ENCODE peak calls at places on chromosome 15, in five cellular contexts. L is Peyer's patch; F is transverse colon; B is stomach; Q is CD8-positive, alpha-beta T cell. M is an unnamed sample. For H3K4me1, the result is how much of the 10 kb centered on the place peaks cover.

GRCh38 chr15:89359471-89360293 is 25.1 kb upstream of the POLG start:
- DNase-seq in F (no peak), B (no peak), L (no peak), Q (no peak), M (no peak)

GRCh38 chr15:30956216-30956803 is 35.1 kb downstream of the MTMR10 start:
- DNase-seq in L (no peak), F (no peak), Q (no peak), B (no peak), M (no peak)

GRCh38 chr15:34861216-34861615 is 65.9 kb upstream of the ACTC1 start:
- DNase-seq in B (no peak), F (no peak), L (no peak), Q (no peak), M (no peak)

GRCh38 chr15:81064253-81064652 is 63.5 kb downstream of the TLNRD1 start:
- DNase-seq in B (no peak), F (no peak), L (no peak), Q (no peak), M (no peak)

GRCh38 chr15:29086891-29087290 is 182.7 kb downstream of the NSMCE3 start:
- DNase-seq in L (no peak), B (no peak), F (no peak), Q (no peak), M (no peak)

GRCh38 chr15:29815000-29815704 is 7.1 kb downstream of the TJP1 start:
- DNase-seq in F (no peak), Q (no peak), B (no peak), L (no peak), M (no peak)

GRCh38 chr15:95944193-95944592 is 386.3 kb upstream of the NR2F2 start:
- DNase-seq in Q (no peak), F (no peak), B (no peak), L (no peak), M (no peak)

GRCh38 chr15:41599061-41599460 is 40.0 kb downstream of the TYRO3 start:
- DNase-seq in F (no peak), L (no peak), Q (no peak), B (no peak), M (no peak)

GRCh38 chr15:58771621-58772235 is 626 bp downstream of the MINDY2 start:
- DNase-seq in F (peak), Q (peak), B (peak), L (peak), M (no peak)

GRCh38 chr15:55740981-55741591 is 1.9 kb downstream of the PRTG start:
- DNase-seq in Q (no peak), B (no peak), L (no peak), F (no peak), M (no peak)

GRCh38 chr15:55742927-55743614 is at the start of gene PRTG:
- DNase-seq in L (peak), Q (no peak), B (peak), F (peak), M (no peak)

GRCh38 chr15:55742498-55742926 is 440 bp downstream of the PRTG start:
- DNase-seq in Q (no peak), B (no peak), F (peak), L (no peak), M (no peak)

GRCh38 chr15:55740479-55740878 is 2.5 kb downstream of the PRTG start:
- DNase-seq in F (no peak), Q (no peak), B (no peak), L (no peak), M (no peak)

DNA sequence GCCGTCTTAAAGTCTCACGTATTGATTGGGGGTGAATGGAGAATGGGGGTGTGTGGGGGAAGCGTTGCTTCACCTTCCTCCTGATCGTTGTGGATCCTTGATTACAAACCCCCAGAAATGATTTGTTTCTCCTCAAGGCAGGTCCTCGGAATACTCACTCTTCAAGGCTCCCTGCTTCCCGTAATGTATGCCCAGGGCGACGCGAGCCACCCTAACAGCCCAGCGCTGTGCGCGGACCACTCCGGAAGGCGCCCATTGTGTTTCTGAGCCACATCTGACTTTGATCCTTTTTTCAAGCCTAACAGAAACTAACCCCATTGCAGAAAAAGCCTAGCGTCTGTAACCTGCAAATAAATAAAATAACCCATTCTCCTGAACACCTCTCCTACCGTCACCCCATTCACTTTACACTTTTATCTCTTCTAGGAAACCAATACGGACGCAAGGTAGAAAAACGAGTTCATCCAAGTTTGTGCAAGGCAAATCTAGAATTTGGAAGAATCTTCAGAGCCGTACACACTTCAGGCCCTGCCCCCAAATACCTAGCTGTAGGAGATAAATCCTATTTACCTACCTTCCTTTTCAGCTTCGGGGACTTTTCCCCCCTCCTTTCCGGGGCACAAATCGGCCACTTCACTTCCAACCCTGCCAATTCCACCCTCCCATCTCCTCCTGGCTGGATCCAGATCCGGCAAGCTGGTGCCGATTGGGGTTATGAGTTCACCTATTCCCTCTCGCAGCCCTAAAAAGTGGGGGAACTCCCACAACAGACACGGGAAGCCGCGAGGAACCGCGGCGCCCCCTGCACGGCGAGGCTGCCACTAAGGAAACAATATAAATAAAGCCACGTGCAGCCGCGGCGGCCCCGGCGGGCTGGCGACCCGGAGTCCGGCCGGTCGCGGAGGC is 1.1 kb downstream of the PRTG start:
- DNase-seq in F (no peak), L (no peak), Q (no peak), B (no peak), M (no peak)
- H3K4me1 ChIP-seq in F (under half), L (under half), Q (under half), B (under half), M (under half)

GRCh38 chr15:54102704-54103103 is 124.5 kb downstream of the UNC13C start:
- DNase-seq in Q (no peak), F (no peak), B (no peak), L (no peak), M (no peak)

GRCh38 chr15:54099010-54099409 is 120.8 kb downstream of the UNC13C start:
- DNase-seq in F (no peak), B (no peak), L (no peak), Q (no peak), M (no peak)

GRCh38 chr15:54097019-54097418 is 118.8 kb downstream of the UNC13C start:
- DNase-seq in B (no peak), L (no peak), F (no peak), Q (no peak), M (no peak)

DNA sequence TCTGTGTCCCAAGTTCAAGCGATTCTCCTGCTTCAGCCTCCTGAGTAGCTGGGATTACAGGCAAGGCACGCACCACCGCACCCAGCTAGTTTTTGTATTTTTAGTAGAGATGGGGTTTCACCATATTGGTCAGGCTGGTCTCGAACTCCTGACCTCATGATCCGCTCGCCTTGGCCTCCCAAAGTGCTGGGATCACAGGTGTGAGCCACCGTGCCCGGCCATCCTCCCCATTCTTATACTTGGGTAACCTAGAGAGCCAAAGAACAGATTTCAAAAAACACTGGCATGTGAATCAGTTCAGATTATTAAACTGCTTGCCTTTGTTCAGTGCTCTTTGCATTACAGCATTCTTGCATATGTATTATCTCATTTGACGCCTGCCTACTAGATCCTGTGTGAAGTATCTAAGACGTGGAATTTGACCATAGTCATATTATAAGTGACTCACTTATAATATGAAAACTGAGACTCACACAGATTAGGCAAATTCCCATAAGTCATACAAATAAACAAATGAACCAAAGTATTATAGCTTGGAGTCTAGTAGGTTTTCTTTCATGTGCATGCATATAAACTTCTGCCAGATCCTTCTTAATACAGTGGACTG is 123.5 kb downstream of the UNC13C start:
- DNase-seq in B (no peak), F (no peak), Q (no peak), L (no peak), M (no peak)
- TF ChIP-seq CTCF in B (no peak), F (no peak), Q (no peak), L (no peak), M (no peak)

DNA sequence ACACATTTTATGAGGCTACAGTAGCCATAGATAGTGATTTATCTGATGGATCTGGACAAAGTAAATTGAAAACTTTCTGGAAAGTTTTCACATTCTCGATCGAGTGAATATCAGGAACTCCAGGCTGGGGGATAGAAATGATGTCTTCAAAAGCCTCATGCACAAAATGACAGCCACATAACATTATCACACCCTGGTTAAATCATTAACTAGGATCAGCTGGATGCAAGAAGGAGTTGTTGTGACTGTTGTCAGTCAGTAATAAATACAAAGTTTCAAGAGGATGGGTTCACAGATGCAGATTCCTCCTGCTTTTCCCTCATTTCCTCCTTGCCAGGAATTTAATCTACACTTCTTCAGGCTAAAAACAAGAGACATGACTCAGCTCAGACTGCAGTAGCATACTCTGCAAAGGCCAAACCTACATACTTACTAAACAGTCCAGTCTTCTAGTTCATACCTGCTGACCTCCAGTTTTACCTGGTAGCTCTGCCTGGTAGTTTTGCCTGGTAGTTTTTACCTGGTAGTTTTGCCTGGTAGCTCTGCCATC is 40.9 kb downstream of the C2CD4A start:
- DNase-seq in F (no peak), Q (no peak), L (no peak), B (no peak), M (no peak)
- H3K4me1 ChIP-seq in F (under half), Q (under half), L (under half), B (under half), M (under half)

GRCh38 chr15:36797128-36797527 is 217.7 kb downstream of the CDIN1 start:
- DNase-seq in B (no peak), Q (no peak), L (no peak), F (no peak), M (no peak)
- TF ChIP-seq CTCF in B (no peak), Q (no peak), L (no peak), F (no peak), M (no peak)

DNA sequence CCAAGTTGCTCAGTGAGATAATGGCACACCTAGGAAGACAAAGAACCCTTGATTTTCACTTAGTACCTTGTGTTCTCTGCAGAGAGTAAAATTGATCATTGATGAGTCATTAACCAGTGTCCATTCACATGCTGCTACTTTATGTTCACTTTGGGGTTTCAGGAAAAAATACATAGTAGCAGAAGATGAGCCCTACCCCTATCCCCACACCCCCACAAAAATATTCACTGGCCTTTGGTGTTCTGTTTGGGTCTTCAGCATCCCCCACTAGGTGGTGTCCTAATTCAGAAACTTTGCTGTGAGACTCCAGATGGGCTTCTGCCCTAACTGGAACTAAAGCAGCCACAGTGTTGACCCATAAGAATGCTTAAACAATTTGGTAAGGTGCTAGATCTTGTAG is 178.8 kb downstream of the KLHL25 start:
- DNase-seq in L (no peak), F (no peak), B (no peak), Q (no peak), M (no peak)
- H3K4me1 ChIP-seq in L (under half), F (under half), B (half or more), Q (under half), M (under half)

GRCh38 chr15:25133804-25134203 is 179.0 kb downstream of the SNRPN start:
- DNase-seq in L (no peak), Q (no peak), F (no peak), B (no peak), M (no peak)

GRCh38 chr15:25137013-25137412 is 182.2 kb downstream of the SNRPN start:
- DNase-seq in Q (no peak), B (no peak), F (no peak), L (no peak), M (no peak)

GRCh38 chr15:25136119-25136518 is 181.3 kb downstream of the SNRPN start:
- DNase-seq in B (no peak), Q (no peak), F (no peak), L (no peak), M (no peak)

GRCh38 chr15:25134546-25134945 is 179.8 kb downstream of the SNRPN start:
- DNase-seq in Q (no peak), L (no peak), B (no peak), F (no peak), M (no peak)
- TF ChIP-seq CTCF in Q (no peak), L (no peak), B (no peak), F (no peak), M (no peak)

GRCh38 chr15:74866090-74866489 is 7.1 kb downstream of the SCAMP2 start:
- DNase-seq in F (no peak), Q (no peak), L (no peak), B (no peak), M (no peak)
- H3K4me1 ChIP-seq in F (half or more), Q (half or more), L (under half), B (half or more), M (half or more)

GRCh38 chr15:43513550-43513949 is 3.9 kb upstream of the MAP1A start:
- DNase-seq in L (no peak), Q (no peak), F (no peak), B (no peak), M (no peak)

GRCh38 chr15:43509002-43509922 is 8.1 kb upstream of the MAP1A start:
- DNase-seq in L (no peak), Q (no peak), F (no peak), B (no peak), M (no peak)

GRCh38 chr15:43510230-43511011 is 7.0 kb upstream of the MAP1A start:
- DNase-seq in Q (peak), B (peak), F (peak), L (peak), M (peak)

GRCh38 chr15:43509923-43510229 is 7.5 kb upstream of the MAP1A start:
- DNase-seq in L (no peak), F (no peak), Q (no peak), B (no peak), M (no peak)

DNA sequence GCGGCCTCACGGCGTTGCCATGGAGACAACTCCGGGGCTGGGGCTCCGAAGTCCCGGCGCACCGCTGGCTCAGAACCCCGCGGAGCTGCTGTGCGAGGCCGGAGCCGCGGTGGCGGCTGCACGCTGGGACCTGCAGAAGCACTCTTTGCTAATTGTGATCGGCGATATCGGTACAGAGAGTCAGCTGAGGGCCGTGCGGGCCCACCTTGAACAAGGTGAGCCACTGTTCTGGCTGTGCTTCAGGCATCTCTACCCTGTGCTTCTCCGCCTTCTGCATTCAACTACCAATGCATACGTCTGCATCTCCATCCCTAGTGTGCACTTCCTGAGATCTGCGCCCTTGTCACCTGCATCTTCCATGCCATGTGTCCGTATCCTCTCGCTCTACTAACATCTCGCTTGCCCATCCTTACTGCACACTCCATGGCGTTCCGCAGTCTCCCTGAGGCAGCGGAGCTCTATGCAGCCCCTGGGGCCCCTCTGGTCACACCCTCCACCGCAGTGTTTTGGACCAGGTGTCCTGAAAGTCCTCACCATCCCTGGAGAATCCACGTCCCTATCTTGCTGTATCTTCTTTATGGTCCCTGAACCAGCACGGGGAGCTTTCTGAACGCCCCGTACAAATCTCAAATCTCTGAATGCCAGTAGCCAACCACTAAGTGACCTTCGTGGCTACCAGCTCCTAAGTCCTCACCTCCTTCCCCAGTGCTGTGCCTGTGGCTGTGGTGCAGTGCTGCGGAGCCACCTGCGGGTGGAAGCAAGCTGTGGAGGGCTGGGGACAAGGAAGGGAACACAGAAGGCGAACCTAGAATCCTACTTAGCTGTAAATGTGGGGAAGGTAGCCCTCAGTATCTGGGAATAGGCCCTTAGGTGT is 6.2 kb upstream of the MAP1A start:
- DNase-seq in B (no peak), F (no peak), Q (no peak), L (no peak), M (no peak)
- TF ChIP-seq CTCF in B (peak), F (no peak), Q (no peak), L (peak), M (no peak)